ENCODE peak calls at places on chromosomes 3 and 15, in four cellular contexts. V is glutamatergic neuron, C is cardiac fibroblast, H is PC-9. E is an unnamed sample.

GRCh38 chr3:150158974-150159625 is 188.4 kb upstream of the PFN2 start:
- DNase-seq in C (peak; percentile 34), H (no peak), V (no peak), E (no peak)

GRCh38 chr3:49738067-49738713 is 14.4 kb upstream of the GMPPB start:
- DNase-seq in C (no peak), H (no peak), V (no peak), E (no peak)

GRCh38 chr3:101703169-101703568 is 16.7 kb upstream of the RPL24 start:
- DNase-seq in C (no peak), H (peak; percentile 86), V (no peak), E (peak; percentile 41)

GRCh38 chr3:27557411-27557810 is 73.2 kb upstream of the SLC4A7 start:
- DNase-seq in H (no peak), C (no peak), V (no peak), E (no peak)

GRCh38 chr3:24185738-24186384 is 240.8 kb downstream of the NR1D2 start:
- DNase-seq in C (peak; percentile 86), H (no peak), V (peak; percentile 31), E (peak; percentile 43)

GRCh38 chr3:30539772-30540171 is 66.6 kb upstream of the TGFBR2 start:
- DNase-seq in V (no peak), C (no peak), H (peak; percentile 47), E (no peak)

GRCh38 chr3:3998140-3998977 is 199.1 kb downstream of the LRRN1 start:
- DNase-seq in H (no peak), C (peak; percentile 18), V (no peak), E (peak; percentile 38)

GRCh38 chr15:52737720-52738119 is 52.4 kb downstream of the ONECUT1 start:
- DNase-seq in V (no peak), C (no peak), H (no peak), E (no peak)

GRCh38 chr15:98312913-98313312 is 335.4 kb upstream of the IGF1R start:
- DNase-seq in H (no peak), C (no peak), V (no peak), E (no peak)

GRCh38 chr3:151918253-151919029 is 45.0 kb downstream of the SUCNR1 start:
- DNase-seq in V (no peak), H (peak; percentile 49), C (peak; percentile 86), E (no peak)

GRCh38 chr3:160225181-160226025 is at the start of gene C3orf80:
- DNase-seq in V (peak; percentile 78), H (peak; percentile 40), C (peak; percentile 33), E (peak; percentile 81)

GRCh38 chr3:127802620-127803019 is 19.7 kb downstream of the MGLL start:
- DNase-seq in V (peak; percentile 59), H (no peak), C (no peak), E (no peak)

GRCh38 chr3:133742351-133743091 is 3.7 kb upstream of the TF start:
- DNase-seq in C (peak; percentile 38), V (no peak), H (peak; percentile 82), E (no peak)

GRCh38 chr3:112822116-112823055 is 24.3 kb downstream of the CD200R1L start:
- DNase-seq in V (no peak), C (no peak), H (peak; percentile 65), E (no peak)

GRCh38 chr3:183178833-183179549 is 16.5 kb upstream of the LAMP3 start:
- DNase-seq in H (peak; percentile 52), C (peak; percentile 57), V (peak; percentile 61), E (peak; percentile 75)

GRCh38 chr3:50238549-50239026 is 2.6 kb downstream of the GNAI2 start:
- DNase-seq in C (no peak), H (no peak), V (no peak), E (peak; percentile 78)

GRCh38 chr3:128702391-128702790 is 23.6 kb upstream of the RAB7A start:
- DNase-seq in V (no peak), C (no peak), H (no peak), E (no peak)

GRCh38 chr3:123447416-123447748 is 1.5 kb downstream of the ADCY5 start:
- DNase-seq in C (no peak), H (no peak), V (no peak), E (no peak)

GRCh38 chr3:123448503-123449091 is at the start of gene ADCY5:
- DNase-seq in C (no peak), V (peak; percentile 50), H (no peak), E (peak; percentile 19)

GRCh38 chr3:123449092-123449985 is 449 bp upstream of the ADCY5 start:
- DNase-seq in V (peak; percentile 79), H (no peak), C (peak; percentile 18), E (peak; percentile 29)

GRCh38 chr3:123446610-123447109 is 2.2 kb downstream of the ADCY5 start:
- DNase-seq in H (no peak), V (no peak), C (no peak), E (no peak)

GRCh38 chr3:123447749-123448502 is 964 bp downstream of the ADCY5 start:
- DNase-seq in C (no peak), V (peak; percentile 63), H (no peak), E (peak; percentile 80)
- TF ChIP-seq CTCF in C (no peak), V (no peak), H (no peak), E (peak; percentile 50)

DNA sequence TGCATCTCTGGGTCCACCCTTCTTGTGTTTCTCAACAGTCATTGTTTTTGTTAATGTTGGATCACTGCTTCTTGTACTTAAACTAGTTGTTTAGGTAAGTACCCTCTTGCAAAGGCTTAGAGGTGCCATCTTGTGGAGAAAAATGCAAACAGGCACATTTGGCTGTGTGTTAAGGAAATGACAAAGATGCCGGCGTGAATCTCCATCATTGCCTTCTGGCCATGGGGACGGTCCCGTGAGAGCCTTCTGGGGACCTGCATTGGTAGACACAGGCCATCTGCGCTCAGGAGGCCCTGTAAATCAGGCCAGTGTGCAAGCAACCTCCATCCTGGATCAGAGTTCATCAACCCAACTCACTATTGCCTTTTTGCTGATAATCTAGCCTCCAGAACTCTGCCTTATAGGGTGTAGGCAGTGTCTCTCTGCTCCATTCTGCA is 158.6 kb upstream of the NR2E3 start:
- DNase-seq in H (no peak), C (peak; percentile 66), V (peak; percentile 54), E (peak; percentile 44)
- TF ChIP-seq CTCF in H (peak; percentile 41), C (peak; percentile 70), V (no peak), E (no peak)

GRCh38 chr3:121531269-121531668 is 14.5 kb downstream of the POLQ start:
- DNase-seq in C (no peak), H (no peak), V (no peak), E (no peak)

GRCh38 chr3:121529308-121529707 is 16.5 kb downstream of the POLQ start:
- DNase-seq in H (no peak), V (no peak), C (peak; percentile 57), E (no peak)
- TF ChIP-seq CTCF in H (peak; percentile 51), V (peak; percentile 70), C (peak; percentile 54), E (no peak)

DNA sequence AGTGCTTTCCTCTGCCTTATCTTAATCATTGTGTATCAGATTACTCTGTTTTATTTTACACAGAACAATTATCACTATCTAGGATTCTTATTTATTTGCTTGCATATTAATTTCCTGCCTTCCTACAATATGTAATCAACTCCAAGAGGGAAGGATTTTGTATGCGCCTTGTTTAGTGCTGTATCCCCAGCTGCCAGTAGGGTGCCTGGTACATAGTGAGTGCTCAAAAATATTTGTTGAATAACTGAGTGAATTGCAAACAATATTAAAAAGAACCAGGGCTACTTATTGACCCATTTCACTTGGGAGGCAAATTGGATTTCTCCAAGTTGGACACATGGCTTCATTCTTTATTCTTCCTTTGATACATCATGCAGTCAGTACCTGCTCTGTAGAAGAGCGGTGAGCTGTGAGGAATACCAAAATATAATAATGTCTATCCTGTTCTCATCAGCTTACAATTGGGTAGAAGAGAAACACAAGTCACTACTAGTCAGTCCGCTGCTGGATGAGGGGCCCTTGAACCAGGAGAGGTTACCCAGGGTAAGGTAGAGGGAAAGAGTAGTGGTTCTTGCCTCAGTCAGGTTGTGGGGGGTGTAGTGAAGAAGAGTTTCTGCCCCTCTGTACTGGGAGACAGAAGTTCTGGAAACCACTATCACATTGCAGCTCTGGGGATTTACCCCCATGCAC is 233.9 kb upstream of the ZBTB20 start:
- DNase-seq in V (no peak), H (no peak), C (no peak), E (no peak)
- TF ChIP-seq CTCF in V (no peak), H (no peak), C (no peak), E (no peak)

DNA sequence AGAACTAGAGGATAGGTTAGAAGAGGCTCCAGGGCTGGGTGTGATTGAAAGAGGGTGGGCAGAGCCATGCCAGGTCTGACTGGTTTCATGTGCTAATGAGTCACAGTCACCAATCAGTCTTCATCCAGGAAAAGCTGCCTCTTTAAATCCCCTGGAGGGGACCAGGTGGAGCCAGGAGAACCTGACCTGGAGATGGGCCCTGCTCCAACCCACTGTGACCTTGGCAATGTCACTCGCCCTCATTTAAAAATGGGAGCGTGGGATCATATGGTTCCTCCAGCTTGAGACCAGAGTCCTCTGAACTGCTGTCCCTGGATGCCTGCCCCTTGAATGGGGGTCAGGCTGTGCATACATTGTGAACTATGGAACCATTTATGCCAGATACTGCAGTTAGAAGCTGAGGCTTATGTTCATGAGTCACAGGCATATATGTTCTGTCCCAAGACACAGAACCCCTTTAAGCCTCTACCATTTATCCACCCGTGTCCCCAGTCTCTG is 23.0 kb downstream of the HES1 start:
- DNase-seq in H (peak; percentile 98), V (no peak), C (no peak), E (peak; percentile 71)
- TF ChIP-seq CTCF in H (no peak), V (no peak), C (no peak), E (no peak)